ENCODE peak calls at places on chromosome 21, in seven cellular contexts. One of them, this sample, is unnamed.

GRCh38 chr21:20353351-20353750 is 644.9 kb upstream of the NCAM2 start:
- DNase-seq in GM12878: no peak
- DNase-seq in H1: no peak
- DNase-seq in A549: no peak
- DNase-seq in HepG2: no peak
- DNase-seq in SK-N-SH: no peak
- DNase-seq in K562: no peak
- DNase-seq in this sample: no peak

GRCh38 chr21:31622397-31622796 is 37.1 kb upstream of the SOD1 start:
- DNase-seq in K562: no peak
- DNase-seq in HepG2: no peak
- DNase-seq in GM12878: no peak
- DNase-seq in SK-N-SH: no peak
- DNase-seq in H1: no peak
- DNase-seq in A549: no peak
- DNase-seq in this sample: no peak

GRCh38 chr21:34999397-34999941 is 49.6 kb downstream of the RUNX1 start:
- DNase-seq in K562: no peak
- DNase-seq in GM12878: no peak
- DNase-seq in SK-N-SH: no peak
- DNase-seq in H1: no peak
- DNase-seq in HepG2: no peak
- DNase-seq in A549: no peak
- DNase-seq in this sample: no peak

GRCh38 chr21:26385721-26386120 is 187.4 kb downstream of the CYYR1 start:
- DNase-seq in SK-N-SH: no peak
- DNase-seq in GM12878: no peak
- DNase-seq in HepG2: no peak
- DNase-seq in H1: no peak
- DNase-seq in A549: no peak
- DNase-seq in K562: no peak
- DNase-seq in this sample: no peak

GRCh38 chr21:34958040-34958439 is 91.1 kb downstream of the RUNX1 start:
- DNase-seq in A549: no peak
- DNase-seq in H1: no peak
- DNase-seq in GM12878: no peak
- DNase-seq in K562: no peak
- DNase-seq in HepG2: no peak
- DNase-seq in SK-N-SH: no peak
- DNase-seq in this sample: no peak

GRCh38 chr21:26776320-26777021 is 68.7 kb downstream of the ADAMTS1 start:
- DNase-seq in GM12878: no peak
- DNase-seq in A549: no peak
- DNase-seq in HepG2: no peak
- DNase-seq in K562: no peak
- DNase-seq in SK-N-SH: no peak
- DNase-seq in H1: no peak
- DNase-seq in this sample: peak

GRCh38 chr21:26587621-26588260 is 14.7 kb upstream of the CYYR1 start:
- DNase-seq in A549: peak
- DNase-seq in HepG2: no peak
- DNase-seq in GM12878: no peak
- DNase-seq in SK-N-SH: peak
- DNase-seq in K562: no peak
- DNase-seq in H1: no peak
- DNase-seq in this sample: peak

GRCh38 chr21:42599962-42600361 is 53.5 kb upstream of the PDE9A start:
- DNase-seq in SK-N-SH: no peak
- DNase-seq in HepG2: no peak
- DNase-seq in H1: no peak
- DNase-seq in GM12878: no peak
- DNase-seq in A549: no peak
- DNase-seq in K562: no peak
- DNase-seq in this sample: no peak

GRCh38 chr21:43600642-43601397 is 58.5 kb downstream of the HSF2BP start:
- DNase-seq in SK-N-SH: peak
- DNase-seq in K562: no peak
- DNase-seq in GM12878: no peak
- DNase-seq in HepG2: no peak
- DNase-seq in A549: no peak
- DNase-seq in H1: no peak
- DNase-seq in this sample: peak

GRCh38 chr21:45517249-45518065 is 24.8 kb downstream of the SLC19A1 start:
- DNase-seq in K562: peak
- DNase-seq in HepG2: no peak
- DNase-seq in SK-N-SH: no peak
- DNase-seq in GM12878: peak
- DNase-seq in H1: no peak
- DNase-seq in A549: no peak
- DNase-seq in this sample: no peak
- TF ChIP-seq RFX5 in K562: no peak
- TF ChIP-seq RFX5 in HepG2: no peak
- TF ChIP-seq RFX5 in SK-N-SH: no peak
- TF ChIP-seq RFX5 in GM12878: no peak
- TF ChIP-seq RFX5 in H1: no peak
- TF ChIP-seq RFX5 in A549: no peak
- TF ChIP-seq RFX5 in this sample: no peak

GRCh38 chr21:45091540-45092322 is 17.4 kb downstream of the ADARB1 start:
- DNase-seq in HepG2: no peak
- DNase-seq in K562: no peak
- DNase-seq in A549: no peak
- DNase-seq in SK-N-SH: peak
- DNase-seq in H1: no peak
- DNase-seq in GM12878: no peak
- DNase-seq in this sample: peak

GRCh38 chr21:45096216-45096615 is 21.8 kb downstream of the ADARB1 start:
- DNase-seq in A549: no peak
- DNase-seq in SK-N-SH: peak
- DNase-seq in GM12878: no peak
- DNase-seq in HepG2: no peak
- DNase-seq in K562: no peak
- DNase-seq in H1: no peak
- DNase-seq in this sample: no peak

GRCh38 chr21:45095505-45095904 is 21.1 kb downstream of the ADARB1 start:
- DNase-seq in A549: no peak
- DNase-seq in SK-N-SH: no peak
- DNase-seq in GM12878: no peak
- DNase-seq in K562: no peak
- DNase-seq in HepG2: no peak
- DNase-seq in H1: no peak
- DNase-seq in this sample: no peak

GRCh38 chr21:45094412-45094811 is 20.0 kb downstream of the ADARB1 start:
- DNase-seq in A549: no peak
- DNase-seq in GM12878: no peak
- DNase-seq in HepG2: no peak
- DNase-seq in SK-N-SH: peak
- DNase-seq in H1: no peak
- DNase-seq in K562: no peak
- DNase-seq in this sample: no peak

GRCh38 chr21:45093064-45093532 is 18.7 kb downstream of the ADARB1 start:
- DNase-seq in H1: no peak
- DNase-seq in HepG2: no peak
- DNase-seq in SK-N-SH: no peak
- DNase-seq in GM12878: no peak
- DNase-seq in A549: no peak
- DNase-seq in K562: no peak
- DNase-seq in this sample: no peak
- TF ChIP-seq RFX5 in H1: no peak
- TF ChIP-seq RFX5 in HepG2: no peak
- TF ChIP-seq RFX5 in SK-N-SH: no peak
- TF ChIP-seq RFX5 in GM12878: no peak
- TF ChIP-seq RFX5 in A549: no peak
- TF ChIP-seq RFX5 in K562: no peak
- TF ChIP-seq RFX5 in this sample: no peak

GRCh38 chr21:39712976-39713375 is 32.0 kb upstream of the IGSF5 start:
- DNase-seq in HepG2: peak
- DNase-seq in K562: peak
- DNase-seq in GM12878: no peak
- DNase-seq in A549: no peak
- DNase-seq in SK-N-SH: no peak
- DNase-seq in H1: no peak
- DNase-seq in this sample: no peak
- TF ChIP-seq RFX5 in HepG2: no peak
- TF ChIP-seq RFX5 in K562: no peak
- TF ChIP-seq RFX5 in GM12878: no peak
- TF ChIP-seq RFX5 in A549: no peak
- TF ChIP-seq RFX5 in SK-N-SH: no peak
- TF ChIP-seq RFX5 in H1: no peak
- TF ChIP-seq RFX5 in this sample: no peak

GRCh38 chr21:23152130-23152529 is 2153.9 kb downstream of the NCAM2 start:
- DNase-seq in K562: no peak
- DNase-seq in SK-N-SH: peak
- DNase-seq in GM12878: no peak
- DNase-seq in A549: no peak
- DNase-seq in H1: no peak
- DNase-seq in HepG2: no peak
- DNase-seq in this sample: no peak
- TF ChIP-seq RFX5 in K562: no peak
- TF ChIP-seq RFX5 in SK-N-SH: no peak
- TF ChIP-seq RFX5 in GM12878: no peak
- TF ChIP-seq RFX5 in A549: no peak
- TF ChIP-seq RFX5 in H1: no peak
- TF ChIP-seq RFX5 in HepG2: no peak
- TF ChIP-seq RFX5 in this sample: no peak

GRCh38 chr21:41598561-41599511 is 90.9 kb upstream of the TMPRSS2 start:
- DNase-seq in HepG2: no peak
- DNase-seq in GM12878: no peak
- DNase-seq in A549: no peak
- DNase-seq in SK-N-SH: no peak
- DNase-seq in K562: no peak
- DNase-seq in H1: no peak
- DNase-seq in this sample: no peak
- TF ChIP-seq RFX5 in HepG2: no peak
- TF ChIP-seq RFX5 in GM12878: no peak
- TF ChIP-seq RFX5 in A549: no peak
- TF ChIP-seq RFX5 in SK-N-SH: no peak
- TF ChIP-seq RFX5 in K562: no peak
- TF ChIP-seq RFX5 in H1: no peak
- TF ChIP-seq RFX5 in this sample: no peak

GRCh38 chr21:44709426-44710293 is 1.7 kb downstream of the TSPEAR start:
- DNase-seq in SK-N-SH: peak
- DNase-seq in A549: no peak
- DNase-seq in HepG2: no peak
- DNase-seq in GM12878: no peak
- DNase-seq in H1: peak
- DNase-seq in K562: no peak
- DNase-seq in this sample: peak
- TF ChIP-seq RFX5 in SK-N-SH: no peak
- TF ChIP-seq RFX5 in A549: no peak
- TF ChIP-seq RFX5 in HepG2: no peak
- TF ChIP-seq RFX5 in GM12878: no peak
- TF ChIP-seq RFX5 in H1: no peak
- TF ChIP-seq RFX5 in K562: no peak
- TF ChIP-seq RFX5 in this sample: no peak

GRCh38 chr21:37225440-37225839 is 41.7 kb downstream of the VPS26C start:
- DNase-seq in SK-N-SH: no peak
- DNase-seq in HepG2: no peak
- DNase-seq in A549: no peak
- DNase-seq in GM12878: no peak
- DNase-seq in H1: peak
- DNase-seq in K562: no peak
- DNase-seq in this sample: no peak
- TF ChIP-seq RFX5 in SK-N-SH: no peak
- TF ChIP-seq RFX5 in HepG2: no peak
- TF ChIP-seq RFX5 in A549: no peak
- TF ChIP-seq RFX5 in GM12878: no peak
- TF ChIP-seq RFX5 in H1: no peak
- TF ChIP-seq RFX5 in K562: no peak
- TF ChIP-seq RFX5 in this sample: no peak

DNA sequence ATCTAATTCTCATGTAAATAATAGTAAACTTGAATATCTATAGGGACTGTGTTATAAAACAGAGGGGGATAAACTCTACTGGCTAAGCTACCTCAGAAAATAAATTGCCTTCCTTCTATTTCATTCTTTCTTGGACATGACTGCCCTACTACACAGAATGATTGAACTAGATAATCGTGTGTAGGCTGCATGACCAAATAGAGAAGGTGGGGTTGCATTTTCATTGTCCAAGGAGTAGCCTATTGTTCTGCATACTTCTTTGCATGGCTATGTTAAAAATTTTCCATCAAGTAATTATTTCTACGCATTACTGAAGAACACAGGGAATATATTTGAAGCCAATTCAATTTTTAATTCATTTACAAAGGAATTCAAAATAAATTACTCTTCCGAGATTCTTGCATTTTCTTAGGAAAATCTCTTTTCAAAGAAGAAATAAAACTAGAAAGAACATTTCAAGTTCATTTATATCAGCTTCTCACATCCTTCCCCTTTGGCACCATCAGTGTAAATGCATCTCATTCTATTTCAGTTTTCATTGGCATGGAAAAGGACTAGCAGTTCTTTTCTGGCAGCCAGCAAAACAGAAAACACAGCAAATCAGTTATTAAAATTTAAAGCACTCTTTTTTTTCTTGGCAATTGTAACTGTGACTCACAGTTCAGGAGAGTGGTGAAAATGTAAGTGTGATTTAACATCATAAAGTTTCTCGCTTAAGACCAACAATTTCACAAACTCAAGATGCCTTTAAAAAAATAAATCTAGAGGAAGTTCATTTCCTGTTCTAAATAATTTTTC is 714.8 kb downstream of the NCAM2 start:
- DNase-seq in GM12878: no peak
- DNase-seq in K562: no peak
- DNase-seq in A549: no peak
- DNase-seq in SK-N-SH: no peak
- DNase-seq in HepG2: no peak
- DNase-seq in H1: no peak
- DNase-seq in this sample: peak
- TF ChIP-seq RFX5 in GM12878: no peak
- TF ChIP-seq RFX5 in K562: no peak
- TF ChIP-seq RFX5 in A549: no peak
- TF ChIP-seq RFX5 in SK-N-SH: no peak
- TF ChIP-seq RFX5 in HepG2: no peak
- TF ChIP-seq RFX5 in H1: no peak
- TF ChIP-seq RFX5 in this sample: no peak

GRCh38 chr21:38716088-38716487 is 89.6 kb upstream of the ETS2 start:
- DNase-seq in K562: no peak
- DNase-seq in H1: no peak
- DNase-seq in HepG2: no peak
- DNase-seq in SK-N-SH: no peak
- DNase-seq in A549: no peak
- DNase-seq in GM12878: no peak
- DNase-seq in this sample: no peak

GRCh38 chr21:38714998-38715397 is 90.7 kb upstream of the ETS2 start:
- DNase-seq in K562: no peak
- DNase-seq in H1: no peak
- DNase-seq in A549: no peak
- DNase-seq in HepG2: no peak
- DNase-seq in SK-N-SH: no peak
- DNase-seq in GM12878: no peak
- DNase-seq in this sample: no peak

GRCh38 chr21:38716942-38717341 is 88.8 kb upstream of the ETS2 start:
- DNase-seq in K562: no peak
- DNase-seq in SK-N-SH: no peak
- DNase-seq in H1: no peak
- DNase-seq in GM12878: no peak
- DNase-seq in HepG2: no peak
- DNase-seq in A549: no peak
- DNase-seq in this sample: peak

GRCh38 chr21:38712076-38712475 is 93.7 kb upstream of the ETS2 start:
- DNase-seq in A549: peak
- DNase-seq in GM12878: no peak
- DNase-seq in HepG2: peak
- DNase-seq in SK-N-SH: peak
- DNase-seq in H1: no peak
- DNase-seq in K562: no peak
- DNase-seq in this sample: peak
- TF ChIP-seq RFX5 in A549: no peak
- TF ChIP-seq RFX5 in GM12878: no peak
- TF ChIP-seq RFX5 in HepG2: no peak
- TF ChIP-seq RFX5 in SK-N-SH: no peak
- TF ChIP-seq RFX5 in H1: no peak
- TF ChIP-seq RFX5 in K562: no peak
- TF ChIP-seq RFX5 in this sample: no peak

GRCh38 chr21:29075706-29076447 is 2.4 kb upstream of the CCT8 start:
- DNase-seq in H1: no peak
- DNase-seq in A549: no peak
- DNase-seq in HepG2: no peak
- DNase-seq in GM12878: no peak
- DNase-seq in K562: no peak
- DNase-seq in SK-N-SH: no peak
- DNase-seq in this sample: peak
- TF ChIP-seq RFX5 in H1: no peak
- TF ChIP-seq RFX5 in A549: no peak
- TF ChIP-seq RFX5 in HepG2: no peak
- TF ChIP-seq RFX5 in GM12878: no peak
- TF ChIP-seq RFX5 in K562: no peak
- TF ChIP-seq RFX5 in SK-N-SH: no peak
- TF ChIP-seq RFX5 in this sample: no peak